ENCODE peak calls at places on chromosomes 2 and 18, in six cellular contexts. B is IMR-90, D is A549, F is left lung, G is heart left ventricle, M is spleen. Q is an unnamed sample.
A peak's percentile ranks its signal among the peaks of the same experiment; 100 is the strongest.

GRCh38 chr18:44781890-44782289 is 101.2 kb downstream of the SETBP1 start:
- DNase-seq in G (no peak), B (peak; percentile 28), M (no peak), F (no peak), D (no peak), Q (no peak)

GRCh38 chr18:31701752-31702151 is 17.4 kb upstream of the B4GALT6 start:
- DNase-seq in B (no peak), F (no peak), D (no peak), G (no peak), M (no peak), Q (no peak)

GRCh38 chr2:168700615-168701245 is 101.7 kb upstream of the NOSTRIN start:
- DNase-seq in G (no peak), F (no peak), B (peak; percentile 11), M (no peak), D (no peak), Q (no peak)

GRCh38 chr2:51960846-51961335 is 929.0 kb upstream of the NRXN1 start:
- DNase-seq in D (no peak), B (no peak), G (no peak), M (no peak), F (no peak), Q (no peak)

GRCh38 chr2:71727562-71727961 is 274.2 kb downstream of the DYSF start:
- DNase-seq in G (no peak), D (no peak), B (no peak), F (no peak), M (no peak), Q (no peak)

GRCh38 chr2:193556766-193557470 is 1362.2 kb upstream of the TMEFF2 start:
- DNase-seq in M (no peak), F (no peak), B (no peak), G (no peak), D (no peak), Q (no peak)

GRCh38 chr18:80127635-80128034 is 18.6 kb downstream of the ADNP2 start:
- DNase-seq in M (no peak), F (no peak), G (no peak), B (no peak), D (no peak), Q (no peak)

GRCh38 chr2:98487806-98488189 is 43.1 kb downstream of the INPP4A start:
- DNase-seq in F (no peak), B (peak; percentile 17), D (peak; percentile 59), M (peak; percentile 35), G (no peak), Q (no peak)

GRCh38 chr2:107336536-107336935 is 450.6 kb upstream of the ST6GAL2 start:
- DNase-seq in B (no peak), G (no peak), M (no peak), D (no peak), F (no peak), Q (no peak)

GRCh38 chr2:127599211-127599610 is 46.7 kb upstream of the GPR17 start:
- DNase-seq in G (no peak), F (no peak), B (peak; percentile 14), D (no peak), M (no peak), Q (no peak)

GRCh38 chr2:127597984-127598380 is 48.0 kb upstream of the GPR17 start:
- DNase-seq in G (no peak), D (no peak), F (no peak), M (no peak), B (peak; percentile 61), Q (no peak)

GRCh38 chr2:127596311-127597045 is 49.5 kb upstream of the GPR17 start:
- DNase-seq in D (no peak), F (no peak), G (peak; percentile 7), B (no peak), M (peak; percentile 44), Q (no peak)

GRCh38 chr2:127598711-127599110 is 47.2 kb upstream of the GPR17 start:
- DNase-seq in B (no peak), G (no peak), F (no peak), D (no peak), M (no peak), Q (no peak)

DNA sequence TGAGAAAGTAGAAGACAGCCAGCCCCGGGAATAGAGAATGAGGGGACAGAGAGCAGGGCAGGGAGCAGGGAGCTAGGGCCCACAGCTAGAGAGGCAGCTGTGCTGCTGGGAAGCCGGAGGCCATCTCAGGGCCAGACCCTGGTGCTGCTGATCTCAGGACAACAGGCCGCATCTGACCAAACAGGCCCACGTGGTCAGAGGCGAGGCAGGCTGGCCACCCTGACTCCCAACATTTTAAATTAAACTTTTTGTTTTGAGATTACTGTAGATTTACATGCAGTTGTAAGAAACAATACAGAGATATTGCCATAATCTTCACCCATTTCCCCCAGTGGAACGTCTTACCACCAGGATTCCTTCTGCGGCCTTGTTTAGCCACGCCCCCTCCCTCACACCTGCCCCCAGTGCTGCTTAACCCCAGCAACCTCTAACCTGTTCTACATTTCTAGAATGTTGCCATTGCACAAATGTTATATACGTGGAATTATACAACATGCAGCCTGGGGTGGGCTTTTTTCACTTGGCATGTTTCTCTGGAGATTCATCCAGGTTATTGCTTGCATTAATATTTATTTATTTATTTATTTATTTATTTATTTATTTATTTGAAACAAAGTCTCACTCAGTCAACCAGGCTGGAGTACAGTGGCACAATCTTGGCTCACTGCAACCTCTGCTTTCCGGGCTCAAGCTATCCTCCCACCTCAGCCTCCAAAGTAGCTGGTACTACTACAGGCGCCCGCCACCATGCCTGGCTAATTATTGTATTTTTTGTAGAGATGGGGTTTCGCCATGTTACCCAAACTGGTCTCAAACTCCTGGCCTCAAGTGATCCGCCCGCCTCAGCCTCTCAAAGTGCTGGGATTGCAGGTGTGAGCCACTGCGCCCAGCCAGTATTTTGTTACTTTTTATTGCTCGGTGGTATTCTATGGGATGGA is 48.6 kb upstream of the GPR17 start:
- DNase-seq in B (no peak), M (peak; percentile 66), G (peak; percentile 9), F (no peak), D (no peak), Q (no peak)
- H3K4me1 ChIP-seq in B (peaks cover 2% of the 10 kb centered on the region), M (no peaks in the 10 kb centered on the region), G (no peaks in the 10 kb centered on the region), F (no peaks in the 10 kb centered on the region), D (no peaks in the 10 kb centered on the region), Q (no peaks in the 10 kb centered on the region)

GRCh38 chr2:215434447-215435260 is 1.2 kb downstream of the FN1 start:
- DNase-seq in B (no peak), G (no peak), F (no peak), D (no peak), M (no peak), Q (no peak)
- H3K4me3 ChIP-seq in B (peak overlapping the region; percentile 65), G (peak overlapping the region; percentile 74), F (peak overlapping the region; percentile 50), D (peak overlapping the region; percentile 69), M (no peak overlapping the region), Q (peak overlapping the region; percentile 69)

DNA sequence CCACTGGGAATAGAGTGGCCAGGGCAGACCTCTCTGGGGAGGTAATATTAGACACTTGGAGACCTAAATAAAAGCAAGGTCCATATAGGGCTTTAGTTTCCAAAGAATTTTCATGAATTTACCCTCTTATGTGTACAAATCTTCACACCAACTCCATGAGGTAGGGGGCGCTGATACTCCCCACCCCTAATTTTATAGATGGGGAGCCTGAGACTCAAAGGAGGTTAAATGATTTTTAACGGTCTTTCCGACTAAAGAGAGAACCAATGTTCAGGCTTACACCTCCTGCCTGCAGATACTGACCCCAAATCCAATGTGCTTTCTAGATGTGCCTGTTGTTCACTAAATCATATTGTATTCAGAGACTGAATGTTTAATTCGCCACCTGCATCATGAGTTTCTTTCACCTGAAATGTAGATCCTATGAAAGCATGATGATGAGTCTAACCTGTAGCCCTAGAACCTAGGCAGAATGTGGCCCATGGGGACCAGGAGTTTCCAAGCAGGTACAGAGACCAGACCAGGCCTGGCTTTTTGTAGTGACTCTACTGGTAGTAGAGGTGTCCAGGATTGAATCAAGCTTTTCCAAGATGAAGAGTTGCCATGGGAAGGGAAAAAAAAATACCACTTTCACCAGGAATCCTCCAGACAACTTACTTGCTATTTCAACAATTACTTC is 16.8 kb upstream of the PAX3 start:
- DNase-seq in B (no peak), F (no peak), D (no peak), M (no peak), G (no peak), Q (no peak)
- TF ChIP-seq CTCF in B (no peak), F (no peak), D (peak; percentile 12), M (no peak), G (no peak), Q (no peak)

GRCh38 chr2:218884519-218884918 is 3.9 kb downstream of the WNT10A start:
- DNase-seq in G (no peak), F (no peak), M (no peak), D (no peak), B (no peak), Q (no peak)

GRCh38 chr2:218886461-218886947 is 5.9 kb downstream of the WNT10A start:
- DNase-seq in D (no peak), B (no peak), M (peak; percentile 81), F (no peak), G (no peak), Q (no peak)

GRCh38 chr2:218888341-218888740 is 7.7 kb downstream of the WNT10A start:
- DNase-seq in D (no peak), M (peak; percentile 62), B (no peak), G (no peak), F (no peak), Q (no peak)

GRCh38 chr2:218885981-218886447 is 5.4 kb downstream of the WNT10A start:
- DNase-seq in F (no peak), D (no peak), G (no peak), M (peak; percentile 67), B (no peak), Q (no peak)

GRCh38 chr2:218887079-218887478 is 6.4 kb downstream of the WNT10A start:
- DNase-seq in B (no peak), M (peak; percentile 20), G (no peak), F (no peak), D (no peak), Q (no peak)
- H3K4me1 ChIP-seq in B (no peaks in the 10 kb centered on the region), M (peaks cover 50% of the 10 kb centered on the region), G (peaks cover 3% of the 10 kb centered on the region), F (peaks cover 11% of the 10 kb centered on the region), D (no peaks in the 10 kb centered on the region), Q (no peaks in the 10 kb centered on the region)

GRCh38 chr18:47594621-47595086 is 335.8 kb downstream of the SMAD2 start:
- DNase-seq in M (no peak), B (no peak), G (no peak), D (no peak), F (no peak), Q (no peak)
- H3K4me3 ChIP-seq in M (no peak overlapping the region), B (no peak overlapping the region), G (no peak overlapping the region), D (no peak overlapping the region), F (no peak overlapping the region), Q (no peak overlapping the region)